ENCODE peak calls at places on chromosomes 12 and 14, in five cellular contexts. W is cardiac muscle cell; C is GDM1; L is effector memory CD4-positive, alpha-beta T cell; X is EH. K is an unnamed sample.

GRCh38 chr12:79566452-79566851 is 124.3 kb downstream of the PAWR start:
- DNase-seq in W (peak; percentile 5), X (peak; percentile 51), C (no peak), L (no peak), K (peak; percentile 66)

GRCh38 chr12:58368001-58368400 is 426.6 kb downstream of the ATP23 start:
- DNase-seq in W (no peak), C (no peak), L (no peak), X (no peak), K (no peak)

GRCh38 chr14:100540141-100540925 is 46.9 kb downstream of the BEGAIN start:
- DNase-seq in X (no peak), W (peak; percentile 22), L (no peak), C (no peak), K (no peak)

GRCh38 chr12:107736914-107737313 is 24.0 kb downstream of the PRDM4 start:
- DNase-seq in X (no peak), W (no peak), L (no peak), C (no peak), K (no peak)

GRCh38 chr14:85565862-85566296 is 35.9 kb downstream of the FLRT2 start:
- DNase-seq in L (no peak), C (no peak), W (peak; percentile 48), X (peak; percentile 40), K (no peak)

GRCh38 chr14:83255727-83256090 is 1722.1 kb upstream of the SEL1L start:
- DNase-seq in L (no peak), C (no peak), X (no peak), W (no peak), K (no peak)

GRCh38 chr12:68163546-68164210 is 4.1 kb upstream of the IFNG start:
- DNase-seq in C (no peak), L (no peak), X (no peak), W (peak; percentile 9), K (no peak)

GRCh38 chr14:101113108-101113612 is 209.6 kb upstream of the RTL1 start:
- DNase-seq in X (no peak), L (no peak), W (no peak), C (no peak), K (no peak)

GRCh38 chr14:94936411-94936892 is 166.5 kb upstream of the GSC start:
- DNase-seq in X (peak; percentile 32), W (peak; percentile 83), C (no peak), L (no peak), K (no peak)

GRCh38 chr12:94219622-94220302 is 71.4 kb downstream of the PLXNC1 start:
- DNase-seq in L (no peak), W (no peak), X (no peak), C (no peak), K (no peak)

GRCh38 chr14:22088614-22089359 is 415.2 kb upstream of the OR4E1 start:
- DNase-seq in C (no peak), X (no peak), L (no peak), W (peak; percentile 52), K (no peak)

GRCh38 chr12:4278582-4278939 is 5.0 kb downstream of the CCND2 start:
- DNase-seq in W (no peak), X (no peak), C (no peak), L (no peak), K (no peak)

GRCh38 chr14:34338056-34338455 is 124.0 kb downstream of the SPTSSA start:
- DNase-seq in W (no peak), L (no peak), X (no peak), C (no peak), K (no peak)

GRCh38 chr12:52903855-52904508 is 894 bp downstream of the KRT8 start:
- DNase-seq in L (no peak), X (peak; percentile 49), W (peak; percentile 73), C (no peak), K (peak; percentile 84)

GRCh38 chr14:104971447-104972240 is 6.5 kb downstream of the AHNAK2 start:
- DNase-seq in W (no peak), X (no peak), L (no peak), C (no peak), K (no peak)

GRCh38 chr14:74290415-74290814 is 12.3 kb downstream of the ABCD4 start:
- DNase-seq in W (peak; percentile 21), L (no peak), C (no peak), X (peak; percentile 35), K (no peak)

GRCh38 chr14:60317609-60318008 is 68.6 kb downstream of the PPM1A start:
- DNase-seq in W (no peak), X (no peak), L (no peak), C (no peak), K (no peak)

GRCh38 chr12:98653866-98654493 is 8.9 kb downstream of the APAF1 start:
- DNase-seq in X (peak; percentile 68), L (no peak), C (peak; percentile 16), W (peak; percentile 81), K (peak; percentile 45)

GRCh38 chr12:131055596-131056233 is 102.0 kb downstream of the ADGRD1 start:
- DNase-seq in C (no peak), L (no peak), X (no peak), W (no peak), K (no peak)

GRCh38 chr12:15522574-15523187 is 200.4 kb downstream of the PTPRO start:
- DNase-seq in L (no peak), X (peak; percentile 66), W (peak; percentile 76), C (no peak), K (no peak)

GRCh38 chr14:33773205-33774030 is 177.5 kb downstream of the EGLN3 start:
- DNase-seq in C (no peak), L (no peak), W (no peak), X (no peak), K (no peak)

GRCh38 chr12:131370791-131371579 is 339.9 kb upstream of the SFSWAP start:
- DNase-seq in L (no peak), W (no peak), X (no peak), C (no peak), K (no peak)

GRCh38 chr14:20198991-20199390 is 8.3 kb downstream of the OR11G2 start:
- DNase-seq in W (no peak), X (no peak), C (no peak), L (no peak), K (no peak)

GRCh38 chr14:67738740-67739504 is 37.2 kb downstream of the RDH12 start:
- DNase-seq in L (peak; percentile 40), C (no peak), W (peak; percentile 98), X (peak; percentile 90), K (peak; percentile 47)

GRCh38 chr12:42716521-42716920 is 127.0 kb upstream of the PRICKLE1 start:
- DNase-seq in W (peak; percentile 61), X (peak; percentile 77), L (no peak), C (no peak), K (no peak)

GRCh38 chr12:120584343-120585149 is 3.3 kb upstream of the POP5 start:
- DNase-seq in X (peak; percentile 26), C (no peak), L (peak; percentile 26), W (peak; percentile 26), K (peak; percentile 22)

GRCh38 chr12:25187781-25188180 is 7.2 kb downstream of the DNAI7 start:
- DNase-seq in L (no peak), W (peak; percentile 80), X (peak; percentile 94), C (no peak), K (no peak)

GRCh38 chr12:124149287-124149686 is 145.6 kb upstream of the RFLNA start:
- DNase-seq in X (no peak), L (no peak), W (no peak), C (no peak), K (no peak)

GRCh38 chr14:87386453-87386980 is 606.5 kb downstream of the GALC start:
- DNase-seq in C (peak; percentile 2), X (no peak), W (no peak), L (no peak), K (no peak)

GRCh38 chr12:132622437-132623071 is 4.0 kb downstream of the P2RX2 start:
- DNase-seq in L (no peak), W (peak; percentile 87), C (no peak), X (peak; percentile 72), K (no peak)

GRCh38 chr12:89690925-89691324 is 17.7 kb downstream of the ATP2B1 start:
- DNase-seq in L (no peak), C (no peak), W (no peak), X (peak; percentile 17), K (no peak)

GRCh38 chr12:106598003-106598402 is 15.2 kb downstream of the RFX4 start:
- DNase-seq in X (no peak), W (no peak), L (no peak), C (no peak), K (no peak)

GRCh38 chr12:15584366-15585041 is 204.7 kb downstream of the EPS8 start:
- DNase-seq in X (peak; percentile 79), W (peak; percentile 87), L (no peak), C (no peak), K (no peak)

K was measured in HuH-7.5.